ENCODE peak calls at places on chromosomes 1 and 21, in four cellular contexts. D, E, V and H are unnamed samples.

GRCh38 chr21:45747233-45747766 is 103.8 kb downstream of the PCBP3 start:
- DNase-seq in D (no peak), E (no peak), V (no peak), H (no peak)

GRCh38 chr1:114457675-114458074 is 53.3 kb downstream of the TRIM33 start:
- DNase-seq in V (no peak), E (no peak), D (no peak), H (no peak)

GRCh38 chr21:42593007-42593814 is 60.2 kb upstream of the PDE9A start:
- DNase-seq in D (peak), V (peak), E (peak), H (no peak)

GRCh38 chr1:215845224-215845902 is 278.3 kb downstream of the KCTD3 start:
- DNase-seq in E (no peak), V (peak), D (no peak), H (no peak)

GRCh38 chr1:101996830-101997485 is at the start of gene OLFM3:
- DNase-seq in D (no peak), V (no peak), E (no peak), H (no peak)

GRCh38 chr1:20732588-20733360 is at the start of gene SH2D5:
- DNase-seq in D (peak), V (peak), E (peak), H (peak)

GRCh38 chr1:218718216-218718615 is 373.1 kb downstream of the TGFB2 start:
- DNase-seq in V (peak), E (no peak), D (no peak), H (no peak)

GRCh38 chr1:179926494-179927205 is 28.0 kb upstream of the CEP350 start:
- DNase-seq in V (peak), D (no peak), E (no peak), H (no peak)

GRCh38 chr1:71019248-71019647 is 28.4 kb downstream of the PTGER3 start:
- DNase-seq in D (no peak), E (peak), V (no peak), H (no peak)

GRCh38 chr21:42537106-42537742 is 23.6 kb downstream of the SLC37A1 start:
- DNase-seq in E (peak), V (no peak), D (no peak), H (no peak)

GRCh38 chr1:30675761-30676160 is 47.6 kb downstream of the MATN1 start:
- DNase-seq in E (no peak), D (no peak), V (peak), H (no peak)

GRCh38 chr1:199954701-199955100 is 72.8 kb upstream of the NR5A2 start:
- DNase-seq in D (no peak), E (peak), V (no peak), H (no peak)

GRCh38 chr1:198121058-198121829 is 35.6 kb upstream of the NEK7 start:
- DNase-seq in V (peak), E (peak), D (no peak), H (peak)

GRCh38 chr1:116325922-116326321 is 47.1 kb upstream of the ATP1A1 start:
- DNase-seq in E (no peak), V (no peak), D (peak), H (no peak)

GRCh38 chr1:1351511-1352427 is 2.6 kb upstream of the DVL1 start:
- DNase-seq in D (no peak), E (peak), V (peak), H (no peak)

GRCh38 chr1:115251340-115251748 is 86.7 kb downstream of the NGF start:
- DNase-seq in D (no peak), E (no peak), V (peak), H (no peak)

GRCh38 chr1:11158291-11158690 is 30.9 kb upstream of the ANGPTL7 start:
- DNase-seq in E (no peak), D (no peak), V (no peak), H (no peak)

GRCh38 chr1:1198423-1199140 is 7.8 kb downstream of the TNFRSF18 start:
- DNase-seq in V (no peak), D (no peak), E (no peak), H (no peak)

GRCh38 chr1:24369199-24369598 is 44.4 kb downstream of the STPG1 start:
- DNase-seq in D (no peak), V (no peak), E (no peak), H (peak)

GRCh38 chr1:222950892-222951291 is 136.1 kb downstream of the DISP1 start:
- DNase-seq in D (no peak), V (no peak), E (no peak), H (no peak)

GRCh38 chr1:18607289-18607760 is 23.3 kb upstream of the PAX7 start:
- DNase-seq in D (no peak), E (no peak), V (no peak), H (no peak)

GRCh38 chr1:1462318-1462966 is 9.1 kb upstream of the ATAD3B start:
- DNase-seq in D (no peak), V (no peak), E (no peak), H (no peak)

GRCh38 chr1:241499910-241500309 is 19.6 kb downstream of the FH start:
- DNase-seq in E (peak), D (no peak), V (peak), H (no peak)

GRCh38 chr1:156167536-156167935 is 14.2 kb downstream of the SEMA4A start:
- DNase-seq in E (no peak), D (no peak), V (no peak), H (no peak)

GRCh38 chr1:34715139-34715538 is 39.7 kb upstream of the GJB5 start:
- DNase-seq in D (no peak), V (no peak), E (no peak), H (no peak)

GRCh38 chr1:67134692-67135091 is at the start of gene C1orf141:
- DNase-seq in V (no peak), E (no peak), D (peak), H (no peak)

GRCh38 chr21:17050646-17051045 is 462.2 kb upstream of the CXADR start:
- DNase-seq in D (no peak), E (no peak), V (no peak), H (no peak)

GRCh38 chr1:156001021-156001681 is 19.6 kb downstream of the SSR2 start:
- DNase-seq in D (no peak), E (no peak), V (no peak), H (no peak)

GRCh38 chr1:187266051-187266450 is 437.3 kb downstream of the PLA2G4A start:
- DNase-seq in E (no peak), V (no peak), D (no peak), H (no peak)

GRCh38 chr1:47432071-47433036 is 5.5 kb upstream of the FOXD2 start:
- DNase-seq in D (peak), E (peak), V (peak), H (peak)

DNA sequence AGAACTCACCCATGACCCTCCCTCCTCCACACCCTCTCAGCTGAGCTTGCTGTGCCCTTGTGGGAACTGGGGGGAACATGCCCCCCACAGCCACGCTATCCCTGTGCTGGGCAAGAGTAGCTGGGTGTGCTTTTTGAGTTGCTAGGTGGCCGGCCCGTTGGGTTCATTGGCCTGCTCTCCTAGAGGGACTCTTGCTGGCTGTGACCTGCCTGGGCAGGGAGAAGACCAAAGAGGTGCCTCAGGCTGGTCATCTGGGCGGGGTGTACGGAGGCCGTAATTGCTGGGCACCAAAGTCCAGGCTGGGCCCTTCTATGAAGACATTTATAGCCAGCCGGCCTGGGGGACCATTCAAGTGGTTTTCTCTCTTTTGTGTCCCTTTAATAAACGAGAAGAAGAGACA is 138.3 kb upstream of the ZBTB40 start:
- DNase-seq in E (no peak), V (no peak), D (no peak), H (no peak)
- H3K4me3 ChIP-seq in E (no peak), V (no peak), D (no peak), H (no peak)

GRCh38 chr1:170885551-170885950 is 49.8 kb upstream of the MROH9 start:
- DNase-seq in E (no peak), D (no peak), V (no peak), H (no peak)
- H3K4me3 ChIP-seq in E (no peak), D (no peak), V (no peak), H (no peak)

DNA sequence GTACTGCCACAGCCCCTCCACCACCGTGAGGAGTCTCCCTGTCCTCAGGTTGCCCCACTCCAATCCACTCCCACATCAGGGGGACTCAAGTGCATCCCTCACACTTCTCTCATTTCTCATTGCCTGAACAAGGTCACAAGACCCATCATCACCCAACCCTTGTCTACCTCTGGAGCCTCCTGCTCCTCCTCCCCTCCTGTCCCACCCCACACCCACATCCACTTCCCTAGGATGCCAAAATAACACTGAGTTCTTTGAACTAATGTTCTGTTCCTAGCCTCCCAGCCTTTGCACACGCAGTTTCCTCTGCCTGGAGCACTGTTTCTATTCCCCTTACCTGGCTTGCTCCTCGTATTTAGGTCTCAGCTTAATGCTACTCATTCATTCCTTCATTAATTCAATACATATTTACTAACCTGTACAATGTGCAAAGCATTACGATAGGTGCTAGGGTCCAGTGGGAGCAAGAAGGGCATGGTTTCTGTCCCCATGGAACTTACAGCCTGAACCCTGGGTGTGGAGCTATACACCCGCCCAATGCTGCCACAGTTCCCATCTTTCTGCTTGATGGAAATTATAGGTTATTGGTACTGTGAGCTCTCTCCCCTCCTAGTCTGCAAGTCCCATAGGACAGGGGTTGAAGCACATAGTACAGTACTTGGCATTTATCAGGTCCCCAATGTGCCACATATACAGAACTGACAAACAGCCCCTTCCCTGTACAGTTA is 96.1 kb upstream of the GRIK3 start:
- DNase-seq in V (no peak), E (no peak), D (no peak), H (no peak)
- H3K4me3 ChIP-seq in V (no peak), E (no peak), D (no peak), H (no peak)

GRCh38 chr1:12583484-12583883 is 34.5 kb downstream of the DHRS3 start:
- DNase-seq in V (no peak), E (no peak), D (no peak), H (no peak)
- H3K4me3 ChIP-seq in V (no peak), E (no peak), D (no peak), H (no peak)

DNA sequence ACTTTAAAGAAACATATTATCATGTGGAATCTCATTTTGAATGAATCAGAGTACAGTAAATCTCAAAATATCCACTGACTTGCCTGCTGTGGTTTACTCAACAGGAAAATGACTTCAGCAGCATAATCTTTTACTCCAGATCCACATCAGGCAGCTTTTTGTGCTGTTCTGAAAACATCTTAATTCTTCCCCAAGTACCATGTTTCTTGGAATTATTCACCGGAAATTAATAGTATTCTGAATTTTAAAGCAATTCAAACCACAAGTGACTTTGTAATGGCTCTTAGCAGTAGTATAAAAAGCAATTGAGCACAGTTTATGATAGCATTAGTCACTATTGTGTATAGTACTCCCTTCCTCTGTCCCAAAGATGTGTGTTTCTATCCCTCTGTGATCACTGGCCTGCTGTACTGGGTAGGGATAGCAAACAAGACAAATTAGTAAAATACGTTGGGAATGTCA is 64.2 kb upstream of the ERRFI1 start:
- DNase-seq in V (peak), E (no peak), D (no peak), H (no peak)
- H3K4me3 ChIP-seq in V (no peak), E (no peak), D (no peak), H (no peak)

DNA sequence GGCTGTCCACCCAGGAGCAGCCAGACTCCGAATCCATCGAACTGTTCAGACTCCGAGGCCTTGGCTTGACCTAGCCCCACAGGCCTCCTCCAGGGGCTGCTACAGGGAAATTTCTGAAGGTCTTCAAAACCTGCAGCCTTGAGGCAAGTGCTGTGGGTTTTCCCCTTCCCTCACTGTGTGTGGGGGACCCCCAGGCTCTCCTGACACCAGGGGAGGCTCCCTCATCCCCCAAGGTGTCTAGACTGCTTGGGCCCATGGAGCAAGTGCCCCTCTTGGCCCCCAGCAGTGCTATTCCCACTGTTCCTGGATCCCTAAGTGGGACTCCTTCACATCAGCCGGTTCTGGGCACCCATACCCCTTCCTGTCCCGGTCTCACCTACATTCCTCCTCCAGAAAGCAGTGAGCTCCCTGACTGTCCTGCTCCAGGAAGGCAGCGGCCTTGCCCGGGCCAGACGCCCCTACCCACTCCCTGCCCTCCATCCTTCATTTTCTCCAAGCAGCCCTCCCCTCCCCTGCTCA is 814 bp downstream of the PAQR7 start:
- DNase-seq in V (no peak), E (no peak), D (no peak), H (no peak)
- H3K4me3 ChIP-seq in V (peak), E (peak), D (peak), H (peak)

GRCh38 chr1:207755846-207756692 is 4.2 kb downstream of the CD46 start:
- DNase-seq in D (no peak), E (no peak), V (no peak), H (no peak)

GRCh38 chr1:207753611-207754010 is 1.8 kb downstream of the CD46 start:
- DNase-seq in E (no peak), D (no peak), V (no peak), H (no peak)

GRCh38 chr1:207752456-207753132 is 740 bp downstream of the CD46 start:
- DNase-seq in E (peak), D (no peak), V (peak), H (no peak)

GRCh38 chr1:207754942-207755689 is 3.3 kb downstream of the CD46 start:
- DNase-seq in V (no peak), E (no peak), D (no peak), H (no peak)

GRCh38 chr1:207754011-207754410 is 2.2 kb downstream of the CD46 start:
- DNase-seq in D (no peak), V (no peak), E (no peak), H (no peak)
- H3K4me3 ChIP-seq in D (no peak), V (no peak), E (peak), H (peak)

DNA sequence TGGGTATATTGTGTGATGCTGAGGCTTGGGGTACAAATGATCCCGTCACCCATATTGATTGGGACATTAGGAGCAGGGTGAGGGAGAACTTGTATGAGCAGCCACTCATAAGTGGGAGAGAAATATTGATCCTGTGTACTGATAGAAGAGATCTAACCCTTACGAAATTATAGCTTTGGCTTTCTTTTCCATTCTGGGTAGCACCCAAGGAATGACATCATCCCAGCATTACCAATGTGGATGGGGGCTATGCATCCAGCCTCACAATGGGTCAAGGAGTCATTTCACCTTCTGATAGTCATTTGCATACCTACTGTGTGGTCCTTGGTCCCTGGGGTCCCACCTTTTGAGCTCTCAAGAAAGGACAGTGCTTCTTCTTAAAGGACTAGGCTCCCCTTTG is 1.9 kb upstream of the NAV1 start:
- DNase-seq in E (no peak), V (no peak), D (no peak), H (no peak)
- H3K4me3 ChIP-seq in E (no peak), V (no peak), D (no peak), H (no peak)

DNA sequence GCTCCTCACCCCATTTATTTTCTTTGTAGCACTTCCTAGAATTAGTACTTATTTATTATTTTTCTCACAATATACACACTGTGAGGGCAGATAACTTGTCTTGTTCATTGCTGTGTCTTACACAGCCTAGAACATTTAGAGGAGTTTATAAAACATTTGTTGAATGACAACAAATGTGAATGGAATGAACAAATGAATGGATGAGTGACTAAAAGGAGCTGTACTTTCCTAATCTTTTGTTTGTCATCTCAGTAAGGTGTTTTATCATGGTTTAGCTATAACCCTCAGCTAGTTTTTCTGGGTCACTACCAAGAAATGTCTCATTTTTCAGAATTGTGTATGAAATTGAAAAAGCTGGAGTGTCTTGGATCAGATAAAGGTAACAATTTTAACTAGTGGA is 239.3 kb upstream of the KCNK2 start:
- DNase-seq in D (no peak), V (peak), E (no peak), H (no peak)
- H3K4me3 ChIP-seq in D (no peak), V (no peak), E (no peak), H (no peak)